ENCODE peak calls at places on chromosomes 1 and 21, in four cellular contexts. O, D, J and G are unnamed samples.

GRCh38 chr1:32115496-32115895 is 7.6 kb downstream of the KPNA6 start:
- DNase-seq in O (no peak), D (no peak), J (no peak), G (no peak)

GRCh38 chr1:27109103-27109822 is 45.7 kb downstream of the SLC9A1 start:
- DNase-seq in O (no peak), D (no peak), J (no peak), G (peak)

GRCh38 chr1:15007842-15008241 is 145.7 kb upstream of the TMEM51 start:
- DNase-seq in O (no peak), D (no peak), J (no peak), G (no peak)

GRCh38 chr1:12172042-12172851 is 5.5 kb downstream of the TNFRSF1B start:
- DNase-seq in O (no peak), D (no peak), J (no peak), G (no peak)

GRCh38 chr1:1273152-1273534 is 511 bp downstream of the UBE2J2 start:
- DNase-seq in O (no peak), D (no peak), J (no peak), G (no peak)

GRCh38 chr1:41766546-41766945 is 152.2 kb downstream of the HIVEP3 start:
- DNase-seq in O (no peak), D (no peak), J (no peak), G (no peak)

GRCh38 chr1:210292276-210292851 is 36.3 kb upstream of the HHAT start:
- DNase-seq in O (peak), D (peak), J (peak), G (peak)

GRCh38 chr21:32136546-32136945 is 142.3 kb downstream of the MIS18A start:
- DNase-seq in O (no peak), D (no peak), J (no peak), G (no peak)

GRCh38 chr1:88731475-88731874 is 47.4 kb downstream of the PKN2 start:
- DNase-seq in O (no peak), D (no peak), J (no peak), G (no peak)

GRCh38 chr1:201463071-201463552 is 5.9 kb downstream of the PHLDA3 start:
- DNase-seq in O (no peak), D (no peak), J (no peak), G (peak)

GRCh38 chr1:101193733-101194169 is 43.1 kb upstream of the S1PR1 start:
- DNase-seq in O (no peak), D (no peak), J (no peak), G (no peak)

GRCh38 chr1:33344896-33345295 is 24.0 kb upstream of the A3GALT2 start:
- DNase-seq in O (no peak), D (no peak), J (no peak), G (no peak)

GRCh38 chr1:93708734-93709481 is 27.3 kb upstream of the BCAR3 start:
- DNase-seq in O (no peak), D (no peak), J (no peak), G (peak)

GRCh38 chr1:244654284-244655038 is 1.5 kb downstream of the DESI2 start:
- DNase-seq in O (no peak), D (no peak), J (no peak), G (no peak)

GRCh38 chr1:118659646-118660045 is 328.5 kb downstream of the TBX15 start:
- DNase-seq in O (no peak), D (no peak), J (no peak), G (peak)

GRCh38 chr1:44314401-44314800 is 40.7 kb downstream of the ERI3 start:
- DNase-seq in O (no peak), D (no peak), J (no peak), G (no peak)

GRCh38 chr1:194045416-194045815 is 859.0 kb upstream of the B3GALT2 start:
- DNase-seq in O (no peak), D (no peak), J (no peak), G (no peak)

GRCh38 chr1:93750946-93751345 is 69.3 kb upstream of the BCAR3 start:
- DNase-seq in O (no peak), D (no peak), J (no peak), G (no peak)

GRCh38 chr1:65001238-65001792 is 35.0 kb upstream of the JAK1 start:
- DNase-seq in O (peak), D (peak), J (no peak), G (peak)

GRCh38 chr21:46125846-46126301 is 28.0 kb downstream of the COL6A2 start:
- DNase-seq in O (no peak), D (no peak), J (peak), G (peak)

GRCh38 chr21:42448683-42449082 is 45.0 kb downstream of the UBASH3A start:
- DNase-seq in O (no peak), D (no peak), J (no peak), G (no peak)